ENCODE peak calls at places on chromosome 13, in six cellular contexts. U is HTR-8/SVneo, V is AG08395, Q is NCI-H510A treated with DMSO at 0.1 percent for 48 hours, D is GM23248, T is Right ventricle myocardium superior. A is an unnamed sample.

GRCh38 chr13:34933786-34934185 is 8.3 kb upstream of the NBEA start:
- DNase-seq in U (no peak), V (no peak), Q (no peak), D (no peak), T (no peak), A (no peak)

GRCh38 chr13:109673477-109673876 is 112.9 kb downstream of the IRS2 start:
- DNase-seq in U (no peak), V (no peak), Q (no peak), D (no peak), T (no peak), A (no peak)

GRCh38 chr13:22993148-22993547 is 187.6 kb upstream of the SGCG start:
- DNase-seq in U (no peak), V (no peak), Q (no peak), D (no peak), T (no peak), A (no peak)

GRCh38 chr13:33487575-33488243 is 202.2 kb upstream of the STARD13 start:
- DNase-seq in U (no peak), V (peak), Q (no peak), D (peak), T (no peak), A (no peak)

GRCh38 chr13:87498681-87499080 is 172.5 kb upstream of the SLITRK5 start:
- DNase-seq in U (peak), V (no peak), Q (no peak), D (peak), T (no peak), A (no peak)

GRCh38 chr13:49679244-49679643 is 12.0 kb downstream of the EBPL start:
- DNase-seq in U (no peak), V (no peak), Q (no peak), D (peak), T (no peak), A (no peak)

GRCh38 chr13:98834254-98834960 is 81.9 kb upstream of the SLC15A1 start:
- DNase-seq in U (no peak), V (no peak), Q (no peak), D (no peak), T (no peak), A (no peak)

GRCh38 chr13:23268441-23268840 is 87.7 kb downstream of the SGCG start:
- DNase-seq in U (no peak), V (no peak), Q (no peak), D (no peak), T (no peak), A (no peak)

GRCh38 chr13:114136576-114136975 is 4.2 kb upstream of the RASA3 start:
- DNase-seq in U (no peak), V (no peak), Q (no peak), D (no peak), T (no peak), A (no peak)

GRCh38 chr13:99687728-99688397 is 186.6 kb downstream of the TM9SF2 start:
- DNase-seq in U (no peak), V (no peak), Q (no peak), D (no peak), T (no peak), A (no peak)

GRCh38 chr13:67369895-67370660 is 139.9 kb upstream of the PCDH9 start:
- DNase-seq in U (peak), V (peak), Q (no peak), D (peak), T (no peak), A (peak)

GRCh38 chr13:40168425-40169155 is 497.9 kb downstream of the FOXO1 start:
- DNase-seq in U (no peak), V (no peak), Q (no peak), D (no peak), T (no peak), A (no peak)

GRCh38 chr13:97339019-97339988 is 94.7 kb upstream of the RAP2A start:
- DNase-seq in U (no peak), V (peak), Q (no peak), D (peak), T (peak), A (peak)

GRCh38 chr13:113458218-113459065 is 5.2 kb upstream of the ADPRHL1 start:
- DNase-seq in U (peak), V (peak), Q (no peak), D (peak), T (no peak), A (no peak)

GRCh38 chr13:81487151-81487550 is 1146.2 kb upstream of the SPRY2 start:
- DNase-seq in U (peak), V (no peak), Q (no peak), D (no peak), T (no peak), A (peak)

GRCh38 chr13:100434010-100434763 is 154.4 kb downstream of the GGACT start:
- DNase-seq in U (peak), V (peak), Q (no peak), D (peak), T (no peak), A (no peak)

GRCh38 chr13:108269601-108270328 is at the start of gene TNFSF13B:
- DNase-seq in U (peak), V (peak), Q (no peak), D (peak), T (peak), A (peak)

GRCh38 chr13:111424134-111424533 is 103.7 kb downstream of the TEX29 start:
- DNase-seq in U (no peak), V (no peak), Q (no peak), D (no peak), T (no peak), A (no peak)

A was measured in amniotic stem cell.